ENCODE peak calls at places on chromosome 4, in five cellular contexts. D is aorta, Z is bronchial epithelial cell, U is psoas muscle, I is left lung. A is an unnamed sample.

GRCh38 chr4:1899149-1900086 is 28.2 kb downstream of the NSD2 start:
- DNase-seq in D (peak), Z (peak), U (peak), I (peak), A (peak)

GRCh38 chr4:53644607-53645006 is 53.3 kb upstream of the LNX1 start:
- DNase-seq in D (no peak), Z (peak), U (no peak), I (no peak), A (no peak)

GRCh38 chr4:77734928-77735327 is 84.2 kb downstream of the CNOT6L start:
- DNase-seq in D (no peak), Z (peak), U (no peak), I (no peak), A (peak)

GRCh38 chr4:186770446-186771175 is 47.0 kb upstream of the FAT1 start:
- DNase-seq in D (no peak), Z (peak), U (no peak), I (no peak), A (peak)

GRCh38 chr4:3820016-3820805 is 54.0 kb downstream of the ADRA2C start:
- DNase-seq in D (peak), Z (no peak), U (peak), I (peak), A (no peak)

GRCh38 chr4:74267998-74268606 is 40.2 kb upstream of the EPGN start:
- DNase-seq in D (no peak), Z (peak), U (no peak), I (no peak), A (peak)

GRCh38 chr4:185847352-185848078 is 35.5 kb upstream of the SORBS2 start:
- DNase-seq in D (no peak), Z (peak), U (no peak), I (no peak), A (peak)

GRCh38 chr4:43113196-43113595 is 220.7 kb downstream of the GRXCR1 start:
- DNase-seq in D (no peak), Z (no peak), U (no peak), I (no peak), A (no peak)

GRCh38 chr4:112853662-112854256 is 195.7 kb upstream of the ANK2 start:
- DNase-seq in D (no peak), Z (peak), U (no peak), I (no peak), A (peak)

GRCh38 chr4:118948545-118949144 is 60.0 kb downstream of the SYNPO2 start:
- DNase-seq in D (no peak), Z (peak), U (no peak), I (no peak), A (no peak)

GRCh38 chr4:45580306-45580705 is 543.5 kb downstream of the GABRG1 start:
- DNase-seq in D (no peak), Z (no peak), U (no peak), I (no peak), A (peak)
- H3K4me3 ChIP-seq in D (no peak), Z (no peak), U (no peak), I (no peak), A (no peak)

GRCh38 chr4:72319596-72319995 is 249.4 kb downstream of the ADAMTS3 start:
- DNase-seq in D (no peak), Z (peak), U (no peak), I (no peak), A (peak)
- H3K4me3 ChIP-seq in D (no peak), Z (no peak), U (no peak), I (no peak), A (no peak)

DNA sequence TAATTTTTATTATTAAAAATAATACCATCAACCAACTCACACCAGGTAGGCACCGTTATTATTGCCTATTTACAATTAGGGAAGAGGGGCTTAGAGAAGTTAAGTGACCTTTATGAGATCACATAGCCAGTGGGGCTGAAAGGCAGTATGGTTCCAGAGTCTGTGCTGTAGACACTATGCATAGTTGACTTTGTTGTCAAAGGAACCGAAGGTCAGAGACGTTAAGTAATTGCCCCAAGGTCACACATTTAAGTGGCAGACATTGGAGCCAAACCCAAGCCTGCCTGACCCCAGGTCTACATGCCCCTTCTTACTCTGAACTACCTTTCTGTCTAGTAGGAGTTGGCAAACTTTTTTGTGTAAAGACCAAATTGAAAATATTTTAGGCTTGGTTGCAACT is 36.4 kb downstream of the RHOH start:
- DNase-seq in D (no peak), Z (no peak), U (no peak), I (no peak), A (no peak)
- H3K4me3 ChIP-seq in D (no peak), Z (no peak), U (no peak), I (no peak), A (no peak)

GRCh38 chr4:152257601-152258066 is 278.3 kb downstream of the FBXW7 start:
- DNase-seq in D (no peak), Z (peak), U (no peak), I (no peak), A (peak)
- H3K4me3 ChIP-seq in D (no peak), Z (no peak), U (no peak), I (no peak), A (no peak)